ENCODE peak calls at places on chromosomes 6 and 20, in eight cellular contexts. I is stimulated activated CD4-positive, alpha-beta T cell treated with anti-CD3 and anti-CD28 coated beads, TNF-alpha, amount 100 ng/mL, for 24 hours; U is GM04504; O is naive thymus-derived CD8-positive, alpha-beta T cell; M is lower leg skin; Z is T-helper 2 cell; F is stimulated activated CD8-positive, alpha-beta memory T cell treated with anti-CD3 and anti-CD28 coated beads, Interleukin-2, amount 100 ng/mL, for 48 hours; K is activated T-cell treated with anti-CD3 and anti-CD28 coated beads for 4 hours. E is an unnamed sample.

GRCh38 chr20:24912397-24913075 is 36.5 kb upstream of the CST7 start:
- DNase-seq in I (no peak), U (no peak), O (no peak), M (peak; percentile 65), Z (no peak), F (no peak), K (no peak), E (no peak)

GRCh38 chr20:36575066-36575743 is 1.8 kb downstream of the TGIF2 start:
- DNase-seq in I (no peak), U (no peak), O (no peak), M (peak; percentile 89), Z (no peak), F (no peak), K (no peak), E (peak; percentile 31)

GRCh38 chr6:40953486-40953885 is 85.5 kb downstream of the UNC5CL start:
- DNase-seq in I (no peak), U (peak; percentile 66), O (no peak), M (no peak), Z (no peak), F (no peak), K (no peak), E (no peak)

GRCh38 chr6:54002118-54002517 is 109.1 kb upstream of the MLIP start:
- DNase-seq in I (no peak), U (no peak), O (no peak), M (no peak), Z (no peak), F (no peak), K (no peak), E (no peak)

GRCh38 chr6:20875369-20875963 is 341.2 kb downstream of the CDKAL1 start:
- DNase-seq in I (no peak), U (no peak), O (no peak), M (no peak), Z (no peak), F (no peak), K (no peak), E (peak; percentile 32)

GRCh38 chr20:62980970-62981369 is 25.8 kb downstream of the BHLHE23 start:
- DNase-seq in I (peak; percentile 8), U (no peak), O (peak; percentile 49), M (no peak), Z (peak; percentile 56), F (no peak), K (peak; percentile 19), E (no peak)

GRCh38 chr6:158405933-158406332 is 93.7 kb downstream of the TULP4 start:
- DNase-seq in I (no peak), U (no peak), O (no peak), M (no peak), Z (no peak), F (no peak), K (no peak), E (no peak)

GRCh38 chr6:13872681-13873080 is 52.1 kb upstream of the RNF182 start:
- DNase-seq in I (no peak), U (no peak), O (no peak), M (no peak), Z (no peak), F (no peak), K (no peak), E (no peak)

GRCh38 chr20:64106435-64106961 is 867 bp downstream of the NPBWR2 start:
- DNase-seq in I (no peak), U (no peak), O (no peak), M (peak; percentile 80), Z (no peak), F (no peak), K (no peak), E (no peak)

GRCh38 chr20:17938889-17939619 is 29.5 kb downstream of the SNX5 start:
- DNase-seq in I (peak; percentile 14), U (no peak), O (peak; percentile 57), M (no peak), Z (peak; percentile 39), F (peak; percentile 46), K (peak; percentile 38), E (peak; percentile 48)

GRCh38 chr20:49854190-49854875 is 41.7 kb downstream of the SLC9A8 start:
- DNase-seq in I (no peak), U (no peak), O (no peak), M (no peak), Z (no peak), F (no peak), K (no peak), E (no peak)

GRCh38 chr6:79469381-79470246 is 67.6 kb downstream of the LCA5 start:
- DNase-seq in I (no peak), U (no peak), O (no peak), M (no peak), Z (no peak), F (no peak), K (no peak), E (no peak)

GRCh38 chr20:444117-444516 is 18.2 kb downstream of the TBC1D20 start:
- DNase-seq in I (no peak), U (no peak), O (no peak), M (no peak), Z (no peak), F (no peak), K (no peak), E (no peak)

GRCh38 chr20:63496404-63497120 is 2.3 kb downstream of the EEF1A2 start:
- DNase-seq in I (no peak), U (no peak), O (no peak), M (no peak), Z (no peak), F (no peak), K (no peak), E (no peak)

E was measured in fibroblast of the conjunctiva.